ENCODE peak calls at places on chromosomes 13 and 19, in four cellular contexts. One of them, this sample, is unnamed.

GRCh38 chr13:99287544-99287943 is 19.7 kb downstream of the GPR183 start:
- DNase-seq in uterus: no peak
- DNase-seq in esophagus muscularis mucosa: no peak
- DNase-seq in HepG2: no peak
- DNase-seq in this sample: no peak

GRCh38 chr19:17194608-17195007 is 20.5 kb upstream of the USE1 start:
- DNase-seq in uterus: no peak
- DNase-seq in esophagus muscularis mucosa: no peak
- DNase-seq in HepG2: no peak
- DNase-seq in this sample: no peak

GRCh38 chr13:27523345-27524073 is 73.1 kb upstream of the MTIF3 start:
- DNase-seq in uterus: no peak
- DNase-seq in esophagus muscularis mucosa: peak; percentile 66
- DNase-seq in HepG2: no peak
- DNase-seq in this sample: no peak

GRCh38 chr19:48896191-48896720 is 2.3 kb downstream of the TULP2 start:
- DNase-seq in uterus: peak; percentile 81
- DNase-seq in esophagus muscularis mucosa: peak; percentile 93
- DNase-seq in HepG2: no peak
- DNase-seq in this sample: peak; percentile 64

GRCh38 chr19:35716735-35716984 is 1.1 kb upstream of the KMT2B start:
- DNase-seq in uterus: no peak
- DNase-seq in esophagus muscularis mucosa: no peak
- DNase-seq in HepG2: no peak
- DNase-seq in this sample: no peak

GRCh38 chr13:47816835-47817234 is 184.2 kb downstream of the SUCLA2 start:
- DNase-seq in uterus: no peak
- DNase-seq in esophagus muscularis mucosa: no peak
- DNase-seq in HepG2: no peak
- DNase-seq in this sample: no peak

GRCh38 chr13:41916173-41916954 is 44.5 kb downstream of the VWA8 start:
- DNase-seq in uterus: no peak
- DNase-seq in esophagus muscularis mucosa: no peak
- DNase-seq in HepG2: no peak
- DNase-seq in this sample: no peak

GRCh38 chr19:46529622-46530451 is 34.2 kb upstream of the PNMA8B start:
- DNase-seq in uterus: peak; percentile 60
- DNase-seq in esophagus muscularis mucosa: no peak
- DNase-seq in HepG2: peak; percentile 46
- DNase-seq in this sample: peak; percentile 55

GRCh38 chr13:73720216-73720840 is 413.9 kb downstream of the KLF12 start:
- DNase-seq in uterus: no peak
- DNase-seq in esophagus muscularis mucosa: no peak
- DNase-seq in HepG2: no peak
- DNase-seq in this sample: no peak

GRCh38 chr19:37227996-37228395 is 10.0 kb downstream of the ZNF383 start:
- DNase-seq in uterus: no peak
- DNase-seq in esophagus muscularis mucosa: no peak
- DNase-seq in HepG2: no peak
- DNase-seq in this sample: no peak

GRCh38 chr19:20860339-20860738 is 62.7 kb upstream of the ZNF85 start:
- DNase-seq in uterus: no peak
- DNase-seq in esophagus muscularis mucosa: peak; percentile 70
- DNase-seq in HepG2: no peak
- DNase-seq in this sample: no peak

GRCh38 chr19:39224910-39225309 is 19.9 kb downstream of the IFNL3 start:
- DNase-seq in uterus: no peak
- DNase-seq in esophagus muscularis mucosa: no peak
- DNase-seq in HepG2: peak; percentile 18
- DNase-seq in this sample: no peak

GRCh38 chr13:79501538-79502232 is 20.7 kb downstream of the NDFIP2 start:
- DNase-seq in uterus: no peak
- DNase-seq in esophagus muscularis mucosa: no peak
- DNase-seq in HepG2: no peak
- DNase-seq in this sample: no peak

GRCh38 chr13:40433577-40433976 is 232.9 kb downstream of the FOXO1 start:
- DNase-seq in uterus: no peak
- DNase-seq in esophagus muscularis mucosa: no peak
- DNase-seq in HepG2: no peak
- DNase-seq in this sample: no peak

GRCh38 chr13:95601216-95601615 is 43.3 kb downstream of the DZIP1 start:
- DNase-seq in uterus: no peak
- DNase-seq in esophagus muscularis mucosa: no peak
- DNase-seq in HepG2: no peak
- DNase-seq in this sample: no peak

GRCh38 chr19:2529473-2529918 is 53.6 kb downstream of the GADD45B start:
- DNase-seq in uterus: no peak
- DNase-seq in esophagus muscularis mucosa: no peak
- DNase-seq in HepG2: peak; percentile 90
- DNase-seq in this sample: peak; percentile 59

GRCh38 chr13:24161010-24161775 is 673 bp downstream of the SPATA13 start:
- DNase-seq in uterus: peak; percentile 29
- DNase-seq in esophagus muscularis mucosa: no peak
- DNase-seq in HepG2: peak; percentile 55
- DNase-seq in this sample: no peak

GRCh38 chr19:47601180-47601904 is 7.6 kb upstream of the BICRA start:
- DNase-seq in uterus: no peak
- DNase-seq in esophagus muscularis mucosa: no peak
- DNase-seq in HepG2: peak; percentile 29
- DNase-seq in this sample: no peak

GRCh38 chr19:14516746-14517438 is 1.3 kb downstream of the DNAJB1 start:
- DNase-seq in uterus: no peak
- DNase-seq in esophagus muscularis mucosa: no peak
- DNase-seq in HepG2: no peak
- DNase-seq in this sample: no peak

GRCh38 chr13:109148243-109148642 is 518.8 kb downstream of the MYO16 start:
- DNase-seq in uterus: no peak
- DNase-seq in esophagus muscularis mucosa: no peak
- DNase-seq in HepG2: no peak
- DNase-seq in this sample: no peak

GRCh38 chr19:45934551-45935230 is 20.1 kb upstream of the NANOS2 start:
- DNase-seq in uterus: no peak
- DNase-seq in esophagus muscularis mucosa: no peak
- DNase-seq in HepG2: no peak
- DNase-seq in this sample: no peak

GRCh38 chr19:13031917-13032623 is 36.8 kb downstream of the NFIX start:
- DNase-seq in uterus: no peak
- DNase-seq in esophagus muscularis mucosa: no peak
- DNase-seq in HepG2: peak; percentile 87
- DNase-seq in this sample: no peak

GRCh38 chr19:13091400-13092161 is 11.1 kb downstream of the LYL1 start:
- DNase-seq in uterus: peak; percentile 81
- DNase-seq in esophagus muscularis mucosa: no peak
- DNase-seq in HepG2: no peak
- DNase-seq in this sample: no peak

GRCh38 chr19:9752701-9753443 is 15.7 kb downstream of the ZNF846 start:
- DNase-seq in uterus: no peak
- DNase-seq in esophagus muscularis mucosa: no peak
- DNase-seq in HepG2: no peak
- DNase-seq in this sample: no peak
- H3K9me3 ChIP-seq in uterus: no peaks in the 10 kb centered on the region
- H3K9me3 ChIP-seq in esophagus muscularis mucosa: peaks cover 25% of the 10 kb centered on the region
- H3K9me3 ChIP-seq in HepG2: peaks cover 36% of the 10 kb centered on the region
- H3K9me3 ChIP-seq in this sample: peaks cover 4% of the 10 kb centered on the region

GRCh38 chr19:44903216-44903601 is 2.4 kb upstream of the APOE start:
- DNase-seq in uterus: no peak
- DNase-seq in esophagus muscularis mucosa: no peak
- DNase-seq in HepG2: no peak
- DNase-seq in this sample: no peak

GRCh38 chr19:44900328-44901244 is 5.0 kb upstream of the APOE start:
- DNase-seq in uterus: no peak
- DNase-seq in esophagus muscularis mucosa: no peak
- DNase-seq in HepG2: no peak
- DNase-seq in this sample: no peak

GRCh38 chr19:44904426-44904994 is 1.1 kb upstream of the APOE start:
- DNase-seq in uterus: no peak
- DNase-seq in esophagus muscularis mucosa: no peak
- DNase-seq in HepG2: peak; percentile 34
- DNase-seq in this sample: no peak

GRCh38 chr19:44905437-44906160 is at the start of gene APOE:
- DNase-seq in uterus: no peak
- DNase-seq in esophagus muscularis mucosa: no peak
- DNase-seq in HepG2: peak; percentile 81
- DNase-seq in this sample: no peak

DNA sequence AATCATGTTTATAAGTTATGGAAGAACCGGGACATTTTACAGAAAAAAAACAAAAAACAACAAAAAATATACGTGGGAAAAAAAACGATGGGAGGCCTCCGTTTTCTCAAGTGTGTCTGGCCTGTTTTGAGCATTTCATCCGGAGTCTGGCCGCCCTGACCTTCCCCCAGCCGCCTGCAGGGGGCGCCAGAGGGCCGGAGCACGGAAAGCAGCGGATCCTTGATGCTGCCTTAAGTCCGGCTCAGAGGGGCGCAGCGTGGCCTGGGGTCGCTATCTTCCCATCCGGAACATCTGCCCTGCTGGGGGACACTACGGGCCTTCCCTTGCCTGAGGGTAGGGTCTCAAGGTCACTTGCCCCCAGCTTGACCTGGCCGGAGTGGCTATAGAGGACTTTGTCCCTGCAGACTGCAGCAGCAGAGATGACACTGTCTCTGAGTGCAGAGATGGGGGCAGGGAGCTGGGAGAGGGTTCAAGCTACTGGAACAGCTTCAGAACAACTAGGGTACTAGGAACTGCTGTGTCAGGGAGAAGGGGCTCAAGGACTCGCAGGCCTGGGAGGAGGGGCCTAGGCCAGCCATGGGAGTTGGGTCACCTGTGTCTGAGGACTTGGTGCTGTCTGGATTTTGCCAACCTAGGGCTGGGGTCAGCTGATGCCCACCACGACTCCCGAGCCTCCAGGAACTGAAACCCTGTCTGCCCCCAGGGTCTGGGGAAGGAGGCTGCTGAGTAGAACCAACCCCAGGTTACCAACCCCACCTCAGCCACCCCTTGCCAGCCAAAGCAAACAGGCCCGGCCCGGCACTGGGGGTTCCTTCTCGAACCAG is 1.8 kb upstream of the APOE start:
- DNase-seq in uterus: peak; percentile 73
- DNase-seq in esophagus muscularis mucosa: peak; percentile 93
- DNase-seq in HepG2: peak; percentile 80
- DNase-seq in this sample: peak; percentile 65
- TF ChIP-seq POLR2A in uterus: no peak
- TF ChIP-seq POLR2A in esophagus muscularis mucosa: no peak
- TF ChIP-seq POLR2A in HepG2: peak; percentile 62
- TF ChIP-seq POLR2A in this sample: no peak

DNA sequence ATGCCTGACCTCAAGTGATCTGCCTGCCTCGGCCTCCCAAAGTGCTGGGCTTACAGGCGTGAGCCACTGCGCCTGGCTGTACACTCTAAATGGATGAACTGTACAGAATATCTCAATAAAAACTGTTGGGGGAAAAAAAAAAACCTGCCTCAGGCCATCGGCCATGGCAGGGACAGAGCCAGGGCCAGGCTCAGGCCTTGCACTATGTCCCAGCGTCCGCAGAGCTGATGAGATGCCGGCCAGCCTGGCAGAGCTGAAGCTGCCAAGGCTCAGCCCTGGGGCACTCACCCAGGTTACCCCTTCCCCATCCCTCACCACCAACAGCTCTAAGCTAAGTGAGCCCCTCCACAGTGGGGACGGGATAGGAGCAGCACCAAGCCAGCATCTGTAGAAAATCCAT is 6.1 kb downstream of the PPP6R1 start:
- DNase-seq in uterus: no peak
- DNase-seq in esophagus muscularis mucosa: no peak
- DNase-seq in HepG2: no peak
- DNase-seq in this sample: no peak
- H3K36me3 ChIP-seq in uterus: no peaks in the 10 kb centered on the region
- H3K36me3 ChIP-seq in esophagus muscularis mucosa: peaks cover 14% of the 10 kb centered on the region
- H3K36me3 ChIP-seq in HepG2: peaks cover 44% of the 10 kb centered on the region
- H3K36me3 ChIP-seq in this sample: no peaks in the 10 kb centered on the region

DNA sequence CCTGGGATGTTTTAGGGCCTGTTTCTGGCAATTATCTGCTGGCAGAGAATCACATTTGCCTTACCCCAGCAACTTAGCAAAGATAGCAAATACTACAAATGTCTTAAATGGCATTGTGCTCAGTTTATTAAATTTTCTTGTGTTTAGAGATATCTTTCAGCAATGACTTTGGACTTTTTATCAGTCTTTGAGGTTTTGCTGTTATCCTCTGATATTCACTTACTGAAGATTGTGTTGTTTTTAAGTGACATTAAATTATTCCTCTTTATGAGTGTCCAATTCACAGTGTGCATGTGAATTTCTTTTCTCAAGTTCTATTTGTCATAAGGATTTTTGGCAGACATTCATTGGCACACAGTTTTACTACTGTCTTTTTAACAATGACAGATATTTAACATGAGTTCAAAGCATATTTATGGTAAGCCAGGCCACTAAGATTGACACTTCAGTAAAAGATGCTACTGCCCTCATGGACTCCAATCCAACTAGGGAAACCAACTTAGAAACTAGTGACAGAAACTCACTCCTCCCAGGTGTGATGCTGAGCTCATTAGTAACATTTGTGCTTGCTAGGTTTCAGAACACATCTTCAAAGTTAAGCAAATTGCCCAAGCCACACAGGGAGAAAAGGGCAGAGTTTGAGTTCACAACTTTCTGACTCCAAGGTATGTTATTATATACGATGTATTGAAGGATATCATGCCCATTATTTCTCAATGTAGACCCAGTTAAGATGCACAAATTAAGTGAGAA is 481.9 kb downstream of the GPC6 start:
- DNase-seq in uterus: no peak
- DNase-seq in esophagus muscularis mucosa: no peak
- DNase-seq in HepG2: no peak
- DNase-seq in this sample: no peak
- H3K9me3 ChIP-seq in uterus: no peaks in the 10 kb centered on the region
- H3K9me3 ChIP-seq in esophagus muscularis mucosa: no peaks in the 10 kb centered on the region
- H3K9me3 ChIP-seq in HepG2: no peaks in the 10 kb centered on the region
- H3K9me3 ChIP-seq in this sample: no peaks in the 10 kb centered on the region

DNA sequence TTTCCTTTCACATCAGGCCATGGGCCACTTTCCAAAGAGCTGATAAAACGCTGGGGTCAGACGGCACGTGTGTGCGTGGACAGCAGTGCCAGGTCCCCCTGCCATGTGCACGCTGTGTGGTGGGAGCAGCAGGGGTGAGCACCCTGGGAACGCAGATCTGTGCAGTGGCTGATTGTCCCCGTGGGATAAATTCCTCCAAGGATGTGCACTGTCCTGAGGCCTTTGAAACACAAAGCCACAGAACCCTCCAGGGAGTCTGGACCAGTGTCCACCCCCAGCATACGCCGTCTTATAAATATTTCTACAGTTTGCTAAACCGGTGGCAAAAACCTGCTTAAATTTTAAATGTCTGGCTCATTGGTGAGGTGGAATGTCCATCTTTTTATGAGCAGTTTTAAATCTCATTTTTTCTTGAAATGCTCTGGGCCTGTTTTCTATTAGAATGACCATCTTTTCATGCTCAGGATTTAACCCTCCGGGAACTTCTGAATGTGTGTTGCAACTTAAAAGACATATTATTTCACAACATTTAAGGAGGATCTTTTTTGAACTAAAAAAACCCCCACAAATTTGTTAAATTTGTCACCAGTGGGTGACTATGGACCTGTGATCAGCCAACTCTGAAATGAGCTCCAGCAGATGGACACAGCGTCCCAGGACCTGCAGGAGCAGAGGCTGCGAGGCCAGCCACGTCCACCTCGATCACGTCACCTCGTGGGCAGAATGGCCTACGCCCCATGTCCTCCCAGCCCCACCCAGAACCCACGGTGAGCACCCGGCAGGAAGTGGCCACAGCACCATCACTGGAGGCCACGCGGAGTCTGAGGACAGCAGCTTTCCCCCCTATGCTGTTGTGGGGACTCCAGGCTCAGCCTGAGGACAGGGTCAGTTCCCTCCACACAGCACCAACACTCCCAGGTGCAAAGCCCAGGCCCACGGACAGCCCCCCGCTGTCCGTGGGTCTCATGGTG is 68.6 kb downstream of the RASA3 start:
- DNase-seq in uterus: peak; percentile 76
- DNase-seq in esophagus muscularis mucosa: peak; percentile 93
- DNase-seq in HepG2: no peak
- DNase-seq in this sample: peak; percentile 79
- TF ChIP-seq POLR2A in uterus: no peak
- TF ChIP-seq POLR2A in esophagus muscularis mucosa: peak; percentile 33
- TF ChIP-seq POLR2A in HepG2: no peak
- TF ChIP-seq POLR2A in this sample: no peak

This sample was measured in Peyer's patch.